ENCODE peak calls at places on chromosome 10, in seven cellular contexts. F, P, B, O, V, M and U are unnamed samples. For H3K9me2, the result is how much of the 10 kb centered on the place peaks cover.

GRCh38 chr10:25082276-25083204 is 66.1 kb downstream of the THNSL1 start:
- DNase-seq in F (no peak), P (no peak), B (peak), O (no peak), V (no peak), M (no peak), U (no peak)

GRCh38 chr10:27724287-27724686 is 21.3 kb downstream of the MKX start:
- DNase-seq in F (peak), P (no peak), B (peak), O (no peak), V (no peak), M (peak), U (no peak)

GRCh38 chr10:120987359-120987758 is 136.2 kb downstream of the WDR11 start:
- DNase-seq in F (no peak), P (no peak), B (no peak), O (no peak), V (no peak), M (no peak), U (no peak)

GRCh38 chr10:11154809-11155208 is 137.1 kb downstream of the CELF2 start:
- DNase-seq in F (peak), P (no peak), B (no peak), O (no peak), V (no peak), M (no peak), U (no peak)

GRCh38 chr10:51879238-51879637 is 179.8 kb upstream of the CSTF2T start:
- DNase-seq in F (peak), P (peak), B (no peak), O (no peak), V (no peak), M (peak), U (peak)

GRCh38 chr10:75971402-75972211 is 540.2 kb downstream of the LRMDA start:
- DNase-seq in F (peak), P (peak), B (no peak), O (no peak), V (no peak), M (no peak), U (no peak)

GRCh38 chr10:75226055-75226454 is 9.7 kb downstream of the COMTD1 start:
- DNase-seq in F (no peak), P (no peak), B (no peak), O (no peak), V (no peak), M (no peak), U (no peak)

GRCh38 chr10:17375936-17376584 is 78.3 kb downstream of the ST8SIA6 start:
- DNase-seq in F (peak), P (no peak), B (peak), O (peak), V (no peak), M (no peak), U (no peak)

GRCh38 chr10:42754155-42755027 is 28.2 kb upstream of the BMS1 start:
- DNase-seq in F (peak), P (peak), B (peak), O (peak), V (no peak), M (no peak), U (no peak)

GRCh38 chr10:46250481-46250880 is 36.3 kb upstream of the ANTXRL start:
- DNase-seq in F (no peak), P (no peak), B (no peak), O (no peak), V (no peak), M (no peak), U (no peak)

GRCh38 chr10:91188889-91189288 is 31.6 kb upstream of the PCGF5 start:
- DNase-seq in F (no peak), P (no peak), B (no peak), O (no peak), V (no peak), M (no peak), U (no peak)

DNA sequence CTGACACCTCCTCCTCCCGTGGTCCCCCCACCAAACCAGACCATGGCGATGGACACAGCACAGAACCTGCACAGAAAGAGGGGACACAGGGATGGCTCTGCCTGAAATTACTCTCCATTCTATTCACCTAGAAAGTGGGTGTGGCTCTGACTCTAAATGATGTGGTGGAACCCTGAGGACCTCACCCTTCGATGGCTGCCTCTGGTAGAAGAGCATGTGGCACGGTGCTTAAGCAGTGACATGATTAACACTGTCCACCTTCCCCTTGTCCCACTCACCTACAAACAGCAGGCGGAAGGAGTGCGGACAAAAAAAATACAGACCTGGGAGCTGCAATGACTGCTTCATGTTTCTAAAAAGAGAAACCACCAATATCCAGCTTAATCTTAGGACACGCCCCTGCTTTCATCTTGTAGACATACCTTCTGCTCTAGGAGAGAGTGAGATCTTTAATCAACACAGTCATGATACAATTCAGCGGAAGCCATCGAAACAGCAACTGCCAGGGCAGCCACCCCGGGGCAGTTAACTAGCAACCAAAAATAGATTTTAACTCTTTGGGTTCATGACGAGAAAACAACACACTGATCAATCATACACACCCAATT is 11.4 kb downstream of the JCAD start:
- DNase-seq in F (no peak), P (no peak), B (no peak), O (no peak), V (no peak), M (no peak), U (no peak)
- H3K9me2 ChIP-seq in F (under half), P (under half), B (under half), O (under half), V (under half), M (under half), U (under half)

DNA sequence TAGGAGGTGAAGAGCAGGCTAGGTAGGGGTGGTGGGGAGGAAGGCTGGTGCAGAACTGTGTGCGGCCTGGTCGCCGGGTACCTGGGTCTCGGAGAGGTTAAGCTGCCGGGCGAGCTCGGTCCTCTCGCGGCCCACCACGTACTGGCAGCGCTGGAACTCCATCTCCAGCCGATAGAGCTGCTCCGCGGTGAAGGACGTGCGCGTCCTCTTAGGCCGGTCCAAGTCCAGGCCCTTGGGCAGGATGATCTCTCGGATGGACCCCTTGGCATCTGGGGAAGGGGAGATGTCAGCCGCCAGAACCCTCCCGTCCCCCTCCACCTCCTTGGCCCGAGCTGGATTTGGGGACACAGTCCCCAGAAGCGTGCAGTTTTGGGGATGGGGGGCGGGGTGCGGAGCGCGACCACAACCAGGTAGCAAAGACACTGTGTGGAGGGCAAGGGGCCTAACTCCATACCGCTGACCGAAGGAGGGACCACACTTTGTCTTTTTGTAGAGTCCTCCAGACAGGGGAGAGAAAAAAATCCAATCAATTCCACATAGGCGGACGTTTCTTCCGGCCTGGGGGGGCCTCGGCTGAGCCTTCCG is 1.6 kb downstream of the VAX1 start:
- DNase-seq in F (no peak), P (no peak), B (peak), O (peak), V (no peak), M (no peak), U (no peak)
- H3K9me2 ChIP-seq in F (under half), P (under half), B (under half), O (under half), V (under half), M (under half), U (under half)

GRCh38 chr10:15426558-15426957 is 55.5 kb upstream of the FAM171A1 start:
- DNase-seq in F (no peak), P (no peak), B (no peak), O (no peak), V (no peak), M (no peak), U (no peak)

GRCh38 chr10:15419279-15419874 is 48.3 kb upstream of the FAM171A1 start:
- DNase-seq in F (peak), P (peak), B (peak), O (peak), V (peak), M (peak), U (no peak)

GRCh38 chr10:15426115-15426514 is 55.0 kb upstream of the FAM171A1 start:
- DNase-seq in F (no peak), P (no peak), B (no peak), O (no peak), V (no peak), M (no peak), U (no peak)

GRCh38 chr10:15416034-15416433 is 44.9 kb upstream of the FAM171A1 start:
- DNase-seq in F (no peak), P (no peak), B (no peak), O (no peak), V (no peak), M (no peak), U (no peak)

DNA sequence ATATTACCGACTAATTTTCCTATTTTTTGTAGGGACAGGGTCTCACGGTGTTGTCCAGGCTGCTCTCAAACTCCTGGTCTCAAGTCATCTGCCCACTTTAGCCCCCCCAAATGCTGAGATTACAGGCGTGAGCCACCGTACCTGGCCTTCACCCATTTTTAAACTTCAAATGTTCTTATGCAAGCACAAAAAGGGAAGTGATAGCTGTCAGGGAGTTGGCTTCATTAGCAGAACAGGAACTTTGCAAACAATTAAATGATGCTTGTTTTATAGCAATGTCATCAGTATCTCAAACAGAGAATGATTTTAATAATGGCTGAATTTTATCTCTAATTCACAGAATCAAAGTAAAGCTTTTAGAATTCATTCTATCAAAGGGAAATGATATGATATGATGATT is 49.8 kb upstream of the FAM171A1 start:
- DNase-seq in F (no peak), P (no peak), B (no peak), O (no peak), V (no peak), M (no peak), U (no peak)
- H3K9me2 ChIP-seq in F (under half), P (under half), B (under half), O (under half), V (under half), M (under half), U (under half)

GRCh38 chr10:111106081-111106480 is 29.3 kb downstream of the ADRA2A start:
- DNase-seq in F (no peak), P (no peak), B (no peak), O (no peak), V (no peak), M (no peak), U (no peak)

GRCh38 chr10:111107846-111108245 is 31.0 kb downstream of the ADRA2A start:
- DNase-seq in F (no peak), P (no peak), B (no peak), O (no peak), V (no peak), M (no peak), U (no peak)

GRCh38 chr10:111109506-111110242 is 32.8 kb downstream of the ADRA2A start:
- DNase-seq in F (no peak), P (no peak), B (no peak), O (no peak), V (no peak), M (no peak), U (no peak)

GRCh38 chr10:111107023-111107422 is 30.2 kb downstream of the ADRA2A start:
- DNase-seq in F (no peak), P (no peak), B (peak), O (no peak), V (no peak), M (no peak), U (no peak)

DNA sequence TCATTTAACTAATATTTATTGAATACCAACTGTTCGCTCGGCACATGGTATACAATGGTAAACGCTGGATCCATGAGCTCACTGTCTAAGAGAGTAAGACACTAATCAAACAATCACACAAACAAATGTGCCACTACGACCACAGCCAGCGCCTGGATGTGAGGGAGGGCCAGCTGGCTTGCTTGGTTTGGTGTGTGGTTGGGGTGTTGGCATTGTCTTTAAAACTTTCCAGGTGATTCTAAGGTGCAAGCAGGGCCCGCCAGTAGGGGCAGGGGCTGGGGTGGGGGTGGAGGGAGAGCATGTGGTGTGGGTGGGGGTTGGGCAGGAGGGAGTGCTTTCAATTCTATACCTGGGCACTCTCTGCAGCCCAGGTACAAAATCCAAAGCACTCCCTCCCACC is 31.6 kb downstream of the ADRA2A start:
- DNase-seq in F (no peak), P (no peak), B (no peak), O (no peak), V (no peak), M (no peak), U (no peak)
- H3K9me2 ChIP-seq in F (under half), P (under half), B (under half), O (under half), V (under half), M (under half), U (under half)

GRCh38 chr10:607545-608196 is 81.8 kb downstream of the DIP2C start:
- DNase-seq in F (no peak), P (no peak), B (no peak), O (no peak), V (no peak), M (no peak), U (no peak)
- H3K9me2 ChIP-seq in F (under half), P (under half), B (under half), O (under half), V (under half), M (under half), U (under half)

DNA sequence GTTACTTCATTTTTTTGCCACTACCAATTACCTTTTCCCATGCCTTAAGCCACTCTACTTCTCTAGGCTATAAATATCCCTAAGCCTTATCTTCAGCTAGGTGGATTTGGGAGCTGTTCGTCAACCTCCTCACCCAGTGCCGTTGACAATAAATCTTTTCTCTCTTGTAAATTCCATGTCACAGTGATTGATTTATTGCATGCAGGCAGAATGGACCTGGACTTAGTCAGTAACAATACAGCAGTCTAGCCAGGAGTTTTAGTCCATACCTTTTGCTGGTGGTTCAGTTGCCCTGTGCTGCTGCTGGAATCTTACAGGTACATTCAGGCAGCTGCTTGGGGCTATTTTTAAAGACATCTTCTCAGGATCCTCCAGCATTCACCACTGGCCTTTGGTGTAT is 350.5 kb upstream of the NRG3 start:
- DNase-seq in F (no peak), P (peak), B (no peak), O (no peak), V (no peak), M (no peak), U (no peak)
- H3K9me2 ChIP-seq in F (under half), P (under half), B (under half), O (under half), V (under half), M (under half), U (under half)

DNA sequence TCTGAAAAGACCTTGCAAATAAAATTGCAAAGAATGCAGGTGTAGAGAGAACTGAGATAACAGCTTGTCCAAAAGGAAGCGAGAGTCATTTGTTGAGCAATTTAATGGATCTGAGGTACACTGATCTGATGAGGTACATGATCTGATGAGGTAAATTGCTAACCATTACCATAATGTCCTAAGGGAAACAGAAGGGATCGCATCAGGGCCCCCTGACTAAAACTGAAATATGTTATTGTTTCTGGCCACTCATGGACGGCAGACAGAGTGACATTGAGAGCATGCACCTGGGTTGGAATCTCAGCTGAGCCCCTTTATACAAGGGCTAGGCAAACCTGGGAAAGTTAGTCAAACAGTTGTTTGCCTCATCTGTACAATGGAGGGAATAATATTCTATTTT is 15.8 kb upstream of the PAPSS2 start:
- DNase-seq in F (no peak), P (no peak), B (no peak), O (no peak), V (no peak), M (no peak), U (no peak)
- H3K9me2 ChIP-seq in F (under half), P (under half), B (under half), O (under half), V (under half), M (under half), U (under half)

GRCh38 chr10:18424200-18424599 is 227.2 kb downstream of the NSUN6 start:
- DNase-seq in F (no peak), P (no peak), B (peak), O (no peak), V (no peak), M (no peak), U (no peak)
- H3K9me2 ChIP-seq in F (under half), P (under half), B (under half), O (under half), V (under half), M (under half), U (under half)